ENCODE peak calls at places on chromosomes 11 and 22, in four cellular contexts. I is Caco-2, A is kidney, G is GM12865. Y is an unnamed sample.

GRCh38 chr11:8988329-8989234 is 15.2 kb downstream of the NRIP3 start:
- DNase-seq in I (no peak), A (no peak), G (no peak), Y (peak)

GRCh38 chr22:24938741-24939341 is 7.7 kb downstream of the LHFPL7 start:
- DNase-seq in I (no peak), A (no peak), G (peak), Y (peak)

GRCh38 chr11:78961186-78961782 is 386.6 kb upstream of the NARS2 start:
- DNase-seq in I (peak), A (no peak), G (peak), Y (peak)

GRCh38 chr11:45097721-45098493 is 48.5 kb upstream of the PRDM11 start:
- DNase-seq in I (peak), A (peak), G (peak), Y (peak)

GRCh38 chr11:86490582-86490981 is 115.9 kb downstream of the CCDC81 start:
- DNase-seq in I (no peak), A (no peak), G (no peak), Y (peak)

GRCh38 chr11:79439430-79439892 is 1.4 kb downstream of the TENM4 start:
- DNase-seq in I (no peak), A (no peak), G (no peak), Y (no peak)

GRCh38 chr11:118010738-118011461 is 24.7 kb downstream of the IL10RA start:
- DNase-seq in I (no peak), A (no peak), G (peak), Y (no peak)

GRCh38 chr22:29641781-29642355 is 38.4 kb downstream of the NF2 start:
- DNase-seq in I (no peak), A (no peak), G (peak), Y (no peak)

DNA sequence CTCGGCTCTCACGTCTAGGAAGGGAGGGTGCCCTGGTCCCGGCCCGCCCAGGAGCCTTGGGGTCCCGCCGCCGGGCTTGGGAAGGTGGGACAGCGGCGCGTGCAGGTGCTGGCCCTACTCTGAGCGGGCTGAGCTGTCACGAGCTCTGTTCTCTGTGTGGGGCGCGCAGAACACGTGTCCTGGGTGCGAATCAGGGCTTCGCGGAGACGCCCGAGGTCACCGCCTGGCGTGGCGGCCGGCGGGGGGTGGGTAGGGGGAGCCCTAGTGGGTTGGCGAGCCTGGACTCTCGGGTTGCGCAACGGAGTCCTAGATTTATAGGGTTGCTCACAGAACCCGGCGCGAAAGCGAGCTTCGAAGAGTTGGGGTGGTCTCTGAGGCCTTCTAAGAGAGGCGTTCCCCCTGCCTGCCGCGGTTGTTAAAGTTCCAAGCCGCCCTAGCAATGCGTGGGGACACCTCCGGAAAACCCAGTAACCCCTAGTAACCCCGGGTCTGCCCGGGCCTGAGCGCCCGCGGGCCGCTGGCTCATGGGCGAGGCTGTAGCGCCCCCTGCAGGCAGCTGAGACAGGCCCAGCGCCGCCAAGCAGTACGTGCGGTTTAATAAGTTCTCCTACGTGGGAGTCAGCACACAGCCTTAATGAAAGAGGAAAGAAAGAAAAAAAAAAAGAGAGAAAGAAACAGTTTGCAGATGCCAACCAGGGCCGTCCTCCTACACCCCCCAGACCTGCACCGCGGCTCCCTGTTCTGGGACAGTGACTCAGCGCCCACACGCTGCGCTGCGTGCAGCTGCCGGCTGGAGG is 2.7 kb downstream of the ADM start:
- DNase-seq in I (peak), A (peak), G (peak), Y (peak)
- TF ChIP-seq CTCF in I (peak), A (peak), G (peak), Y (peak)

GRCh38 chr11:74487875-74488274 is 5.6 kb downstream of the LIPT2 start:
- DNase-seq in I (no peak), A (no peak), G (peak), Y (no peak)
- TF ChIP-seq CTCF in I (peak), A (peak), G (peak), Y (peak)

GRCh38 chr11:82675838-82676237 is 57.8 kb downstream of the FAM181B start:
- DNase-seq in I (no peak), A (no peak), G (peak), Y (no peak)

GRCh38 chr11:82671451-82671850 is 62.2 kb downstream of the FAM181B start:
- DNase-seq in I (no peak), A (no peak), G (no peak), Y (no peak)

GRCh38 chr11:82682003-82682751 is 51.5 kb downstream of the FAM181B start:
- DNase-seq in I (peak), A (no peak), G (peak), Y (peak)

GRCh38 chr11:82680252-82680651 is 53.4 kb downstream of the FAM181B start:
- DNase-seq in I (peak), A (no peak), G (no peak), Y (no peak)

GRCh38 chr11:82676483-82677094 is 57.1 kb downstream of the FAM181B start:
- DNase-seq in I (no peak), A (no peak), G (no peak), Y (no peak)
- TF ChIP-seq CTCF in I (peak), A (no peak), G (peak), Y (peak)

DNA sequence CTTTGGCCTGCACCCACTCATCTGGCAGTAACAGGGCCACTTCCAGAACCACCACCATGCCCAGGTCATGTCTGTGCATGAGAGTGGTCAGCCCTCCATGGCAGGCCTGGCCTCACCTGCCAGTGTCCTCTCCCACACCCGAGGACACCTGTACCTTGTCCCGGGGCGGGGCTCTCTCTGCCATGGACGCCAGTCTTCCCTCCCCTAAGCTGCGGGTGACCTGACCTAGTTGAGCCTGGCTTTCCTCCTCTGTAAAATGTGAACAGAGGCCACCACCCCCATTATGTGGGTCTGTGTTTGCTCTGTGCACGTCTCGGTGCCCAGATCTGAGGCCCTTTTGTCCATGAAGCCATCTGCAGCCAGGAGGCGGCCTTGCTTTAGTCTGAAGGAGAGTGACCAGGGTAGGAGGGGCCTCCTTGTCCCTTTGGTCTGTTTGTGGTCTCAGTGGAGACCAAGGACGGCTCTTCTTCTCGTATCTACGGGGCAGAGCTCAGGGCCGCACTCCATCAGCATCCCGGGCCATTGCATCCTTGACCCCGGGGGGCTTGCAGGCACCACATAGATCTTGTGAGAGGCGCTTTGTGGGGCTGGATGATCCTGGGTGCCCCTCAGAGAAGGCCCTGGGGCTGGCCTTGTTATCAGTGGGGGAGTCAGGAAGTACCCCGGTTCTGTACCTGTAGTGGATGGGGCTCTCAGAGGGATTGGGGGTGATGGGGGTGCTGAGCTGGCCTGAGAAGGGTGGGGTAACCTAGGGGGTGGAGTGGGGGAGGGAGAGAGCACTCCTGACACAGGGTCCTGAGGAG is 121.6 kb downstream of the KCNQ1 start:
- DNase-seq in I (peak), A (peak), G (no peak), Y (no peak)
- TF ChIP-seq CTCF in I (no peak), A (no peak), G (no peak), Y (no peak)

GRCh38 chr11:34150494-34151151 is 45.2 kb downstream of the NAT10 start:
- DNase-seq in I (no peak), A (peak), G (no peak), Y (no peak)

GRCh38 chr11:34149274-34149673 is 43.8 kb downstream of the NAT10 start:
- DNase-seq in I (no peak), A (peak), G (no peak), Y (no peak)

GRCh38 chr11:34148504-34149165 is 43.2 kb downstream of the NAT10 start:
- DNase-seq in I (no peak), A (peak), G (no peak), Y (no peak)

GRCh38 chr11:34151166-34151565 is 45.7 kb downstream of the NAT10 start:
- DNase-seq in I (no peak), A (peak), G (no peak), Y (no peak)

DNA sequence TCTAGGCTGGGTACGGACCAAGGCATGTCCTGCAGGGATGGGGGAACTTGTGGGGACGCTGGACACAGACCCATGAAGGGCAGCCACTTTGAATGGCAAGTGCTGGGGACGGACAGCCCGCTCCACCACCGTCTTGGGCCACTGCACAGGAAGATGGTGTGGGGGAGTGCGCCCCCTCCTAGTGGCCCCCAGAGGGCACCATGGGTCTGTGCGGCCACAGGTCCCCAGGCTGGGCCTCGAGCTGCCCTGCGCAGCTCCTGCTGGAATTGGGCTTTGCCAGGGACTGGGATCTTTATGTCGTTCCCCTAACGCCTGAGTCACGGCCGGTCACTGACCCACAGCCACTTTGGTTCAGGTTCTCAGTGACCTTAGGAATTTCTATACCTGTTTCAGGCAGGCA is 44.4 kb downstream of the NAT10 start:
- DNase-seq in I (no peak), A (peak), G (no peak), Y (peak)
- TF ChIP-seq CTCF in I (peak), A (no peak), G (peak), Y (peak)

DNA sequence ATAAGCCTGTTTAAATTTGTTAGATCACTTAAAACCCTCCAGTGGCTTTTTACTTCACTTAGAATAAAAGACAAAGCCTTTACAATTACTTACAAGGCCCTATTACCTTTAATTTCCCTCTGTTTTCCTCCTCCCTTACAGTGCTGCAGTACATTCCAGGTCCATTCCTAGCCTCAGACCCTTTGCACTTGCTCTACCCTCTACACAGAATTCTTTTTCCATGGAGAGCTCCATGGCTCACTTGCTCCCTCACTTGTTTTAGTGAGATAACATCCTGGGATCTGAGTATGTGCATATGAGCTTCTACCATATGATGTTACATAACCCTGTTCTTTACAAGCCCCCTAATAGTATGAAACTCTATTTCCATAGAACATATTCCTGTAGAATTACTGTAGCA is 24.4 kb downstream of the ZNF214 start:
- DNase-seq in I (no peak), A (no peak), G (no peak), Y (no peak)
- TF ChIP-seq CTCF in I (peak), A (no peak), G (no peak), Y (no peak)

GRCh38 chr11:65571940-65572339 is 398 bp upstream of the FAM89B start:
- DNase-seq in I (peak), A (no peak), G (no peak), Y (peak)

GRCh38 chr11:65571420-65571819 is 918 bp upstream of the FAM89B start:
- DNase-seq in I (peak), A (no peak), G (no peak), Y (no peak)

GRCh38 chr11:65574147-65574962 is 1.5 kb upstream of the EHBP1L1 start:
- DNase-seq in I (peak), A (peak), G (peak), Y (peak)

GRCh38 chr11:65573391-65574146 is 1.2 kb downstream of the FAM89B start:
- DNase-seq in I (no peak), A (peak), G (no peak), Y (no peak)

DNA sequence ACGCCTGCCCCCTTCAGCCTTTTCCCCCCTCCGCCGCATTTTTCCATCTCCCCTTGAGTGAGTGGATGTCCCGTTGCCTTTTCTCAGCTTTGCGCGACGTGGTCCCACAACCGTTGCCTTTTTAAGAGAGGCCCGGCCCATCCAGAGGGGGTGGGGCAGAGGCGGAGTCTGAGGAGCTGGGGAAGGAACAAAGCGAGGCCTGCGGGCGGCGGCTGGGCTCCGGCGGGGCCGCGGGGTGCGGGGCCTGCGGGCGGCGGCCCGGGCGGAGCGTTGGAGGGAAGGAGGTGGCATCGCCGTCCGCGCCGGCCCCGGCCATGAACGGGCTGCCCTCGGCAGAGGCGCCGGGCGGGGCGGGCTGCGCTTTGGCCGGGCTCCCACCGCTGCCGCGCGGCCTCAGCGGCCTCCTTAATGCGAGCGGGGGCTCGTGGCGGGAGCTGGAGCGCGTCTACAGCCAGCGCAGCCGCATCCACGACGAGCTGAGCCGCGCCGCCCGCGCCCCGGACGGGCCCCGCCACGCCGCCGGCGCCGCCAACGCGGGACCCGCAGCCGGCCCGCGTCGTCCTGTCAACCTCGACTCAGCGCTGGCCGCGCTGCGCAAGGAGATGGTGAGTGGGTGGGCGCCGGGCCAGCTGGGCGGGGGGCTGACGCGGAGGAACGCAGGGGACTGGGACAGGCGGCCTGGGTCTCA is at the start of gene FAM89B:
- DNase-seq in I (peak), A (peak), G (peak), Y (peak)
- TF ChIP-seq CTCF in I (no peak), A (no peak), G (no peak), Y (no peak)

DNA sequence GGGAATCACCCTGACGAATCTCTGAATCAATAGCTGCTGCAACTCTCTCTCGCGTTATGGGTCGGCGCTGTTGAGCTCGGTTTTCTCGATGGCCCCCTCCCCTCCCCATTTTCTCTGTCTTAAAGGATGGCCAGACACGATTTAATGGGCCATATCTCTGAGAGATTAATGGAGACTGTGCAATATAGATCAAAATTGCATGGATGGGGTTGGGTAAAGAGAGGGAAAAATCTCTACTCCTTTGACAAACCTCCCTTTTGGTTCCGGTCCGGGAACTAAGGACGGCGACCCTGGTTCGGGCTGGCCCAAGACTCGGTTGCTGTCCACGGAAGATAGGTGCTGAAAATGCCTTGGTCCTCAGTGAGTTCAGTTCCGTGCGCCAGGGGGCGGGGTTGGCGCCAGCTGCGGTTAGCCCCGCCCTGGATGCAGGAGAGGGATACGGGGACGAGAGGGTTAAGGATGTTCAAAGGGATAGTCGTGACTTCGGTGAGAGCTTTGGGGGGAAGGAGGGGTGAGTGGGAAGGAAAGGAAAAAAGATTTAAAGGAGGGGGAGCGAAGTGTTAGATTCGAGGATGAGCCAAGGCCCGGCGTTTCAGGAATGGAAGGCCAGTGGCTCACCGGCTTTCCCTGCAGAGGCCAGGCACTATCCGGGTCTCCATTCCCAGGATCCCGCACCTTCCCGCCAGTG is 103.6 kb upstream of the HSD17B12 start:
- DNase-seq in I (no peak), A (no peak), G (peak), Y (peak)
- TF ChIP-seq CTCF in I (peak), A (peak), G (peak), Y (peak)

DNA sequence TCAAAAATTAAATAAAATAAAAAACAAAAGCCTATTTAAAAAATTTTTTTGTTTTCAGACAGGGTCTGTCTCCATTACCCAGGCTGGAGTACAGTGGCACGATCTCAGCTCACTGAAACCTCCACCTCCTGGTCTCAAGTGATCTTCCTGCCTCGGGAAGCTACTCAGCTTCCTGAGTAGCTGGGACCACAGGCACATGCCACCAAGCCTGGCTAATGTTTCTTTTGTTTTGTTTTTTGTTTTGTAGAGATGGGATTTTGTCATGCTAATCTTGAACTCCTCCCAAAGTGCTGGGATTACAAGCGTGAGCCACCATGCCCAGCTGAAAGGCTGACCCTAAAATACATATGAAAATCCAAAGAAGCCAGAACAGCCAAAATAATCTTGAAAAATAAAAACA is 20.4 kb upstream of the L3MBTL2 start:
- DNase-seq in I (no peak), A (no peak), G (no peak), Y (no peak)
- TF ChIP-seq CTCF in I (no peak), A (no peak), G (no peak), Y (no peak)

GRCh38 chr11:61700221-61700620 is 20.0 kb downstream of the DAGLA start:
- DNase-seq in I (no peak), A (peak), G (no peak), Y (peak)

GRCh38 chr11:61699737-61700160 is 19.6 kb downstream of the DAGLA start:
- DNase-seq in I (peak), A (peak), G (no peak), Y (no peak)

GRCh38 chr11:61702701-61703312 is 22.6 kb downstream of the DAGLA start:
- DNase-seq in I (no peak), A (no peak), G (no peak), Y (no peak)

GRCh38 chr11:61700720-61701119 is 20.5 kb downstream of the DAGLA start:
- DNase-seq in I (no peak), A (no peak), G (no peak), Y (no peak)

GRCh38 chr11:61701298-61701993 is 21.3 kb downstream of the DAGLA start:
- DNase-seq in I (peak), A (no peak), G (no peak), Y (no peak)
- TF ChIP-seq CTCF in I (peak), A (no peak), G (no peak), Y (peak)

Y was measured in fibroblast of pulmonary artery.